ENCODE peak calls at places on chromosomes 6 and 20, in four cellular contexts. R is mesendoderm, Z is GM23338, T is heart right ventricle. F is an unnamed sample.

GRCh38 chr20:37414636-37415035 is 68.7 kb downstream of the SRC start:
- DNase-seq in T (no peak), Z (no peak), R (no peak), F (no peak)

GRCh38 chr6:132333639-132334516 is 67.4 kb downstream of the MOXD1 start:
- DNase-seq in Z (peak), T (no peak), R (peak), F (peak)

GRCh38 chr6:138593100-138593877 is 94.0 kb upstream of the NHSL1 start:
- DNase-seq in T (no peak), R (peak), Z (peak), F (peak)

GRCh38 chr20:61724376-61724775 is 341.3 kb downstream of the TAF4 start:
- DNase-seq in Z (peak), T (no peak), R (peak), F (no peak)

GRCh38 chr20:18739785-18740184 is 73.8 kb upstream of the SCP2D1 start:
- DNase-seq in Z (peak), R (peak), T (no peak), F (peak)

GRCh38 chr6:113645576-113645970 is 211.6 kb upstream of the MARCKS start:
- DNase-seq in Z (no peak), T (no peak), R (no peak), F (peak)

GRCh38 chr6:79117752-79118151 is 39.7 kb upstream of the PHIP start:
- DNase-seq in T (no peak), R (peak), Z (no peak), F (no peak)

GRCh38 chr6:134029495-134030455 is 22.6 kb downstream of the SLC2A12 start:
- DNase-seq in Z (no peak), T (no peak), R (peak), F (no peak)

GRCh38 chr6:11921017-11921438 is 91.1 kb upstream of the HIVEP1 start:
- DNase-seq in R (peak), Z (no peak), T (peak), F (peak)

GRCh38 chr6:114941078-114941477 is 598.3 kb upstream of the HS3ST5 start:
- DNase-seq in Z (no peak), R (peak), T (no peak), F (no peak)

GRCh38 chr6:20168668-20169633 is 43.3 kb downstream of the MBOAT1 start:
- DNase-seq in T (no peak), R (no peak), Z (peak), F (no peak)

GRCh38 chr20:51116765-51117686 is 94.1 kb upstream of the KCNG1 start:
- DNase-seq in R (no peak), Z (no peak), T (no peak), F (no peak)

GRCh38 chr20:51120438-51120837 is 97.5 kb upstream of the KCNG1 start:
- DNase-seq in R (no peak), Z (no peak), T (no peak), F (no peak)

GRCh38 chr20:51118985-51119527 is 96.1 kb upstream of the KCNG1 start:
- DNase-seq in T (no peak), R (no peak), Z (no peak), F (no peak)

GRCh38 chr20:51119914-51120313 is 97.0 kb upstream of the KCNG1 start:
- DNase-seq in T (no peak), R (no peak), Z (no peak), F (no peak)

DNA sequence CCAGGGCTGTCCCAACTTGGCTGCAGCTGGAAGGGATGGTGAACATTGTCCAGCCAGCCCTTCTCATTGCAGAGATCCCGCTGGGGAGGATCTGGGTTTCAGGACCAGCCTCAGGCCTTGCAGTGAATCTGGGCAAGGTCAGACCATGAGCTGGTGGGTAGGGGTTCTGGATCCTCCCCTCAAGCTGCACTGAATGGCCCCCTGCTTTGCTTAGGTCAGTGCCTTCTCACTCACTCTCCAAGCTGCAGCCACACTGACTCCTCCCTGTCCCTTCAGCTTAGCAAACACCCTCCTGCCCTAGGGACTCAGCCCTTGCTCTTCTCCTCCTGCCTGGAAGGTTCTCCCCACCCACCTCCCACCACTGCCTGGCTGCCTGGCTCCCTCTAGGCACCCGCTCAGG is 95.3 kb upstream of the KCNG1 start:
- DNase-seq in T (no peak), R (no peak), Z (no peak), F (no peak)
- H3K27ac ChIP-seq in T (no peak), R (no peak), Z (no peak), F (no peak)

GRCh38 chr20:41287327-41287726 is 30.2 kb downstream of the ZHX3 start:
- DNase-seq in R (no peak), T (no peak), Z (no peak), F (no peak)
- H3K27ac ChIP-seq in R (no peak), T (no peak), Z (no peak), F (no peak)

GRCh38 chr6:15521516-15521915 is 141.3 kb downstream of the DTNBP1 start:
- DNase-seq in T (no peak), Z (no peak), R (no peak), F (no peak)
- H3K27ac ChIP-seq in T (no peak), Z (peak), R (no peak), F (no peak)

GRCh38 chr20:64159286-64159680 is 5.0 kb upstream of the MYT1 start:
- DNase-seq in R (no peak), T (no peak), Z (no peak), F (no peak)

GRCh38 chr20:64160118-64160517 is 4.1 kb upstream of the MYT1 start:
- DNase-seq in T (no peak), Z (no peak), R (peak), F (no peak)

GRCh38 chr20:64158346-64159285 is 5.6 kb upstream of the MYT1 start:
- DNase-seq in Z (no peak), R (no peak), T (no peak), F (no peak)

GRCh38 chr20:64160536-64161495 is 3.4 kb upstream of the MYT1 start:
- DNase-seq in R (peak), Z (no peak), T (no peak), F (no peak)

GRCh38 chr20:64159711-64160110 is 4.5 kb upstream of the MYT1 start:
- DNase-seq in Z (no peak), R (no peak), T (no peak), F (no peak)
- H3K27ac ChIP-seq in Z (no peak), R (no peak), T (no peak), F (no peak)

DNA sequence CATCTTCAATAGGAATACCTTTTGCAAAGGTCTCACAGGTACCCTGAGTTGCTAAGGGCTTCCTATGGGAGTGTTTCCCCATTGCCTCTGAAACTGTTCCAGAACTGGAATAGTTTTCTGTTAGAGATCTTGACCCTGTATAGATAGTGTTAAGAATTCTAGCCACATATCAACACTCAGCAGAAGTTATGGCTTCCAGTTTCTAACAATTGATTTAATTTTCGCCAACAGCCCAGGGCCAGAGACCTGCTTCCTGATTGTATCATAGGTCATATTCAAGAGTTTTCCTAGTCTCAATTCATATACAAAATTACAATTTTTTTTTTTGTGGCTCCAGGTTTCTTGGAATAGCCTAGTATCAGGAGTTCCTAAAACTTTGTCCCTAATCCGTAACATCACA is 61.0 kb downstream of the PXDC1 start:
- DNase-seq in Z (no peak), R (no peak), T (no peak), F (no peak)
- H3K27ac ChIP-seq in Z (no peak), R (no peak), T (no peak), F (no peak)

GRCh38 chr6:2158596-2159271 is 86.7 kb downstream of the GMDS start:
- DNase-seq in Z (peak), R (peak), T (no peak), F (no peak)
- H3K27ac ChIP-seq in Z (no peak), R (no peak), T (no peak), F (no peak)

GRCh38 chr20:46636981-46637860 is 14.0 kb downstream of the SLC13A3 start:
- DNase-seq in R (no peak), Z (no peak), T (no peak), F (no peak)
- H3K27ac ChIP-seq in R (no peak), Z (no peak), T (no peak), F (no peak)

DNA sequence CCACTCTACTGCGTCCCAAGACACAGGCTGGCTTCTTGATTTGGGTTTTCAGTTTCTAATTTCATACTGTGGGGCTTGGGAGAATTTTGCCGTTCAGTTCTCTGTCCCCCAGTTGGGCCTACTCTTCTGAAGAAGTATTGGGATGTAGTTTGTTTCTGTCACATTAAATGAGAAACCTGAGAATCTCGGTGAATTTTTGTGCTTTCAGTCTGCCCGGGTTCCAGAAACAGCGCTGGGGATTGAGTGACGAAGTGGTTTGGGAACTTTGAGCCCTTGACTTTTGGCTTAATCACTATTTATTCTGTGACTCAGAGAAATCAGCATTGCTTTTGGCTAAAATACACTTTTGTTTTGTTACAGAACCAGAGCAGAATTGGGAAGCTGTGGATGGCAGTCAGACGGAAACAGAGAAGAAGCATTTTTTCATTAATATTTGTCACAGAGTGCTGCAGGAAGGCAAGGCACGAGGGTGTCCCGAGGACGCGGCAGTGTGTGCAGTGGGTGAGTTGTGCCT is 74.0 kb downstream of the IGF2R start:
- DNase-seq in Z (no peak), T (no peak), R (no peak), F (no peak)
- H3K27ac ChIP-seq in Z (no peak), T (no peak), R (no peak), F (no peak)

DNA sequence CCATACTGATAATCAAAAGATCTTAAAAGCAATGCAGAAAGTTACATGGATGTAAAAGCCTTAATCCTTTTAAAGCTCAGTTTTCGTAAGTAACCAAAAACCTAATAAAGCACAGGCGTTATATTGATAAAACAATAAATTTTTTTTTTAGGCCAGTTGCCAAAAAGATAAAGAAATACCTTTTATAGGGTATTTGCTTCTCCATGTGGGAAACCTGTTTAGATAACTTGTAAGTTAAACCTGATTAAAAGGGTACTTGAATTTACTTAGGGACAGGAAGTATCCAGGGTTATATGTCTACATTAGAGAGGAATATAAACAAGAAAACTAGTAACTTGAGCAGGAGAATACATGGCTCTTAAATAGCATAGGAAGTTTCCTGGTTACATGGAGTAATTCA is 21.1 kb downstream of the FBXO9 start:
- DNase-seq in R (no peak), T (no peak), Z (no peak), F (no peak)
- H3K27ac ChIP-seq in R (no peak), T (no peak), Z (no peak), F (no peak)

F was measured in colonic mucosa.